ENCODE peak calls at places on chromosomes 7 and 10, in six cellular contexts. Q, W, X, Y, A and L are unnamed samples.

GRCh38 chr10:115921795-115922194 is 351.2 kb downstream of the GFRA1 start:
- DNase-seq in X (no peak), Y (no peak), A (peak), W (no peak), Q (no peak), L (no peak)

GRCh38 chr10:97921581-97922377 is 72.1 kb downstream of the GOLGA7B start:
- DNase-seq in W (no peak), Y (no peak), A (no peak), Q (no peak), X (peak), L (no peak)

GRCh38 chr10:15879058-15879457 is 18.8 kb upstream of the MINDY3 start:
- DNase-seq in Q (no peak), A (peak), Y (no peak), W (peak), X (no peak), L (peak)

GRCh38 chr10:62244785-62245595 is 23.7 kb downstream of the RTKN2 start:
- DNase-seq in Y (peak), X (no peak), A (peak), Q (no peak), W (peak), L (peak)

GRCh38 chr7:90749774-90750173 is 153.7 kb downstream of the CDK14 start:
- DNase-seq in A (no peak), X (no peak), Y (no peak), Q (no peak), W (peak), L (peak)

GRCh38 chr7:129908181-129908580 is 44.6 kb downstream of the UBE2H start:
- DNase-seq in A (no peak), X (no peak), Y (no peak), Q (no peak), W (no peak), L (no peak)

GRCh38 chr7:6232534-6232933 is 39.9 kb downstream of the CYTH3 start:
- DNase-seq in Q (no peak), A (peak), X (peak), Y (no peak), W (no peak), L (no peak)

GRCh38 chr10:118523775-118524174 is 71.7 kb downstream of the PRLHR start:
- DNase-seq in Q (no peak), W (peak), X (no peak), A (peak), Y (no peak), L (no peak)

DNA sequence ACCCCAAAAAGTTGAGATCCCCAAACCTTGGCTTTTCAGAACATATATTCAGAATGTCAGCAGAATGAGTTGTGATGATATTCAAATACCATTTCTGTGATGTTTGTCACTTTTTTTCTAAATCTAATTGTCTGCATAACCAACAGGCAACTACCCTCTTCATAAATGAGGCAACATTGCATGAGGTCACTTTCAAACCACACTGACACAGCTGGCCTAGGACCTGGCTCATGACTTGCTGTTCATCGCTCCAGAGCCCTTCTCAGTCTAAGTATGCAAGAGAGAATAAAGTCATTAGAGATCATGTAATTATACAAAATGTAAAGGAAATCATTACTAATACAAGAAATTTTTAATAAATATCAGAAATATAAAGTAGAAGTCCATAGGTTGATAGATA is 681.9 kb downstream of the GRM8 start:
- DNase-seq in Q (no peak), X (no peak), W (no peak), A (no peak), Y (no peak), L (peak)
- H3K4me3 ChIP-seq in Q (no peak), X (no peak), W (no peak), A (no peak), Y (no peak), L (no peak)

GRCh38 chr10:12702215-12702614 is 299.3 kb downstream of the CCDC3 start:
- DNase-seq in Q (no peak), Y (no peak), W (no peak), A (no peak), X (no peak), L (no peak)
- H3K4me3 ChIP-seq in Q (no peak), Y (no peak), W (no peak), A (no peak), X (no peak), L (no peak)

GRCh38 chr7:2864204-2864985 is 20.3 kb upstream of the GNA12 start:
- DNase-seq in W (peak), Y (no peak), A (peak), Q (no peak), X (no peak), L (peak)
- H3K4me3 ChIP-seq in W (peak), Y (peak), A (peak), Q (no peak), X (no peak), L (no peak)

GRCh38 chr7:100222445-100223132 is 2.8 kb downstream of the PVRIG start:
- DNase-seq in Y (no peak), A (no peak), W (no peak), Q (no peak), X (no peak), L (no peak)

GRCh38 chr7:100219271-100219737 is 445 bp upstream of the PVRIG start:
- DNase-seq in Y (no peak), X (no peak), A (no peak), Q (no peak), W (no peak), L (no peak)

GRCh38 chr7:100220833-100221718 is 1.3 kb downstream of the PVRIG start:
- DNase-seq in X (no peak), Y (peak), Q (no peak), A (no peak), W (no peak), L (no peak)

DNA sequence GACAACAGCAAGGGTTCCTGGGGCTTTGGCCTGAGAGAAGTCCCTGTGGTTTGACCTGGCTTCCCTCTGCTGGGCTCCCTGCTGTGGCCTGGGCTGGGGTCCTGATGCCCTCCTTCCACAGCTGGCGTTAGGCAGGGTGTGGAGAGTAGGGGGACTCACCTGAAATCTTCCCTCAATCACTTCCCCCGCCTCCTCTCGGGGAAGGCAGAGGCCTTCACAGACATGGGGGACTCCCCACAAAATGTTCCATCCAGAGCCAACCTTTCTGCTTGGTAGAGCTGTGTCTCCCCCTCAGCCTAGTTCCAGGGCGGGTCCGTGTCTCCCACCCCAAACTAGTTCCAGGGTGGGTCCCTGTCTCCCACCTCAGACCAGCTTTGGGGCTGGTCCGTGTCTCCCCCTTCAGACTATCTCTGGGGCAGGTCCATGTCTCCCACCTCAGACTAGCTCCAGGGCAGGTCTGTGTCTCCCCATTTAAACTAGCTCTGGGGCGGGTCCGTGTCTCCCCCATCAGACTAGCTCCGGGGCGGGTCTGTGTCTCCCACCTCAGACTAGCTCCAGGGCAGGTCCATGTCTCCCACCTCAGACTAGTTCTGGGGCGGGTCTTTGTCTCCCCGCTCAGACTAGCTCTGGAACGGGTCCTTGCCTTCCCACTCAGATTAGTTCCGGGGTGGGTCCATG is 2.2 kb downstream of the PVRIG start:
- DNase-seq in Q (no peak), Y (no peak), A (no peak), X (no peak), W (no peak), L (no peak)
- H3K4me3 ChIP-seq in Q (no peak), Y (peak), A (no peak), X (peak), W (no peak), L (no peak)

GRCh38 chr10:100987685-100988049 is 324 bp downstream of the TWNK start:
- DNase-seq in Q (no peak), W (no peak), A (no peak), X (no peak), Y (no peak), L (no peak)

GRCh38 chr10:100988166-100988565 is 823 bp downstream of the TWNK start:
- DNase-seq in X (no peak), A (no peak), W (no peak), Q (no peak), Y (no peak), L (no peak)

GRCh38 chr10:100986952-100987684 is at the start of the genes MRPL43 and TWNK:
- DNase-seq in W (peak), A (peak), X (peak), Y (no peak), Q (peak), L (peak)

GRCh38 chr10:100985336-100985735 is 2.0 kb downstream of the MRPL43 start:
- DNase-seq in Q (no peak), W (no peak), Y (no peak), A (no peak), X (no peak), L (no peak)

GRCh38 chr10:100986623-100986951 is 710 bp downstream of the MRPL43 start:
- DNase-seq in Y (no peak), X (no peak), W (no peak), Q (no peak), A (no peak), L (no peak)
- H3K4me3 ChIP-seq in Y (peak), X (peak), W (peak), Q (peak), A (peak), L (peak)

DNA sequence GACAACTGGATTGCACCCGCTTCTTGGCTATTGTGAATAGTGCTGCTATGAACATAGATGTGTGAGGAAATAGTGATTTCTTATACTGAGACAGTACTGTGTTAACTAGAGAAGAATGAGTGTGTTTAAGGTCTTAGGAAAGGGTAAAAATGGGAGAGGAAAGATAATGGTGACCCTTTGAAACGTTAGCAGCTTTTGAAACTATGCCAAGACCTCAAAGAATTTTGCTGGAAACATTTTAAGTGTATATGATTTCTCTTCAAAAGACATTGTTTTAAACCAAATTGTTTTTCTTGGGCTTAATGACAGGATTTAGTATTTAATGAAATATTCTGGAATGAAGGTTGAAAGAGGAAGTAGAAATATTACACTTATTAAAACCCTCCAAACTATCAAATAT is 100.8 kb upstream of the ARHGAP21 start:
- DNase-seq in A (no peak), Y (no peak), X (no peak), W (no peak), Q (no peak), L (peak)
- H3K4me3 ChIP-seq in A (no peak), Y (no peak), X (no peak), W (no peak), Q (no peak), L (no peak)